ENCODE peak calls at places on chromosomes 11 and 22, in six cellular contexts. E, T, D, M, F and S are unnamed samples.
A peak's percentile ranks its signal among the peaks of the same experiment; 100 is the strongest.

GRCh38 chr11:58334708-58335107 is 24.2 kb downstream of the OR5B17 start:
- DNase-seq in E (no peak), T (peak; percentile 31), D (peak; percentile 97), M (no peak), F (no peak), S (no peak)

GRCh38 chr11:16001899-16002426 is 354.4 kb downstream of the SOX6 start:
- DNase-seq in E (peak; percentile 67), T (peak; percentile 10), D (peak; percentile 30), M (peak; percentile 62), F (peak; percentile 78), S (no peak)

GRCh38 chr11:94658386-94658785 is 91.2 kb downstream of the PIWIL4 start:
- DNase-seq in E (no peak), T (no peak), D (no peak), M (no peak), F (no peak), S (no peak)

GRCh38 chr11:118910309-118911112 is 15.2 kb downstream of the BCL9L start:
- DNase-seq in E (peak; percentile 93), T (no peak), D (peak; percentile 93), M (peak; percentile 95), F (no peak), S (no peak)

GRCh38 chr11:73542175-73542574 is 55.7 kb downstream of the FAM168A start:
- DNase-seq in E (no peak), T (no peak), D (no peak), M (no peak), F (no peak), S (no peak)

GRCh38 chr11:33891714-33892327 is at the start of gene LMO2:
- DNase-seq in E (no peak), T (no peak), D (no peak), M (no peak), F (no peak), S (no peak)

GRCh38 chr22:17920145-17920605 is 104.2 kb downstream of the MICAL3 start:
- DNase-seq in E (peak; percentile 88), T (no peak), D (no peak), M (peak; percentile 59), F (no peak), S (no peak)

GRCh38 chr22:25006354-25006753 is 53.8 kb downstream of the KIAA1671 start:
- DNase-seq in E (no peak), T (no peak), D (no peak), M (no peak), F (no peak), S (no peak)

GRCh38 chr11:6647282-6647679 is 8.3 kb downstream of the DCHS1 start:
- DNase-seq in E (peak; percentile 49), T (no peak), D (no peak), M (no peak), F (no peak), S (no peak)

GRCh38 chr11:43419460-43419859 is 60.7 kb downstream of the TTC17 start:
- DNase-seq in E (peak; percentile 68), T (peak; percentile 2), D (peak; percentile 63), M (peak; percentile 21), F (peak; percentile 35), S (peak; percentile 57)

GRCh38 chr11:14054708-14055107 is 92.2 kb downstream of the SPON1 start:
- DNase-seq in E (no peak), T (no peak), D (no peak), M (no peak), F (no peak), S (peak; percentile 43)

GRCh38 chr22:38465673-38466490 is 2.0 kb upstream of the KDELR3 start:
- DNase-seq in E (no peak), T (no peak), D (no peak), M (no peak), F (no peak), S (peak; percentile 48)

GRCh38 chr11:93330446-93330984 is at the start of gene DEUP1:
- DNase-seq in E (peak; percentile 85), T (no peak), D (peak; percentile 22), M (peak; percentile 83), F (peak; percentile 11), S (no peak)

GRCh38 chr11:287821-288327 is 1.1 kb upstream of the PGGHG start:
- DNase-seq in E (no peak), T (no peak), D (no peak), M (peak; percentile 1), F (no peak), S (no peak)

GRCh38 chr11:102500829-102501228 is 29.7 kb downstream of the MMP7 start:
- DNase-seq in E (no peak), T (no peak), D (no peak), M (no peak), F (no peak), S (no peak)

GRCh38 chr22:17780741-17781318 is 6.6 kb upstream of the BID start:
- DNase-seq in E (no peak), T (no peak), D (no peak), M (no peak), F (no peak), S (no peak)

GRCh38 chr11:73856001-73856663 is 20.5 kb downstream of the COA4 start:
- DNase-seq in E (no peak), T (no peak), D (no peak), M (no peak), F (no peak), S (no peak)

GRCh38 chr11:11979487-11980117 is 28.8 kb downstream of the DKK3 start:
- DNase-seq in E (peak; percentile 76), T (no peak), D (peak; percentile 13), M (no peak), F (no peak), S (no peak)

GRCh38 chr22:22037229-22037628 is 54.6 kb upstream of the TOP3B start:
- DNase-seq in E (no peak), T (no peak), D (no peak), M (peak; percentile 49), F (peak; percentile 87), S (peak; percentile 91)

GRCh38 chr11:34860518-34860917 is 55.7 kb downstream of the APIP start:
- DNase-seq in E (no peak), T (no peak), D (no peak), M (no peak), F (no peak), S (no peak)

GRCh38 chr11:103545551-103545950 is 436.3 kb downstream of the DYNC2H1 start:
- DNase-seq in E (no peak), T (no peak), D (no peak), M (no peak), F (no peak), S (no peak)

GRCh38 chr22:25364281-25364680 is 144.8 kb downstream of the CRYBB2 start:
- DNase-seq in E (no peak), T (no peak), D (peak; percentile 8), M (no peak), F (no peak), S (no peak)

GRCh38 chr22:21974058-21974649 is 8.4 kb downstream of the TOP3B start:
- DNase-seq in E (no peak), T (no peak), D (no peak), M (no peak), F (no peak), S (no peak)

GRCh38 chr11:28837599-28837998 is 729.4 kb downstream of the METTL15 start:
- DNase-seq in E (no peak), T (no peak), D (no peak), M (no peak), F (no peak), S (no peak)

GRCh38 chr11:129804012-129804411 is 11.6 kb upstream of the TMEM45B start:
- DNase-seq in E (no peak), T (no peak), D (no peak), M (no peak), F (no peak), S (no peak)

GRCh38 chr11:11483622-11484021 is 130.6 kb upstream of the CSNK2A3 start:
- DNase-seq in E (no peak), T (no peak), D (no peak), M (no peak), F (no peak), S (no peak)

GRCh38 chr22:35218079-35218478 is 39.2 kb upstream of the HMGXB4 start:
- DNase-seq in E (no peak), T (no peak), D (peak; percentile 5), M (no peak), F (no peak), S (no peak)

GRCh38 chr11:79488286-79488685 is 47.5 kb upstream of the TENM4 start:
- DNase-seq in E (no peak), T (no peak), D (no peak), M (no peak), F (no peak), S (no peak)

GRCh38 chr11:35735411-35735810 is 72.8 kb downstream of the TRIM44 start:
- DNase-seq in E (no peak), T (no peak), D (no peak), M (no peak), F (no peak), S (no peak)

GRCh38 chr11:33828604-33829429 is 54.5 kb upstream of the FBXO3 start:
- DNase-seq in E (peak; percentile 13), T (no peak), D (no peak), M (peak; percentile 52), F (no peak), S (no peak)

GRCh38 chr11:12900496-12900895 is 108.6 kb upstream of the RASSF10 start:
- DNase-seq in E (peak; percentile 54), T (no peak), D (peak; percentile 89), M (no peak), F (no peak), S (no peak)

DNA sequence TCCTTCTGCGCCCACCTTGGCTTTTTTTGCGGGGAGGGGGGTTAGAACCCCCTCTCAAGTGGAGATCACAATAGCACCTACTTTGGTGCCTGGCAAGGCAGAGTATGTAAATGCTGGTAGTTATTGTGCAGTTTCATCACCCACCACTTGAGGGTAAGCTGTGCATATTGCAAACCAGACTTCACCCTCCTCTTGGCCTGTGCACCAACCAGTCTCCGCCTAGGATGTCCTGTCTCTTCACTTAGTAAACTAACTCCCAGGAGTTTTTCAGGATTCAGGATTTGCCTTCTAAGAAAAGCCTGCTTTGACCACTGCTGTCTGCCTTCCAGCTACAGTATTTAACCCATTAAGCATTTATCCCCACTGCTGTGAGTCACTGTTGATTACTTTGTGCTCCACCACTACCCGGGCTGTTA is 2.0 kb upstream of the UBXN1 start:
- DNase-seq in E (peak; percentile 78), T (peak; percentile 67), D (peak; percentile 85), M (peak; percentile 51), F (peak; percentile 77), S (peak; percentile 85)
- TF ChIP-seq CTCF in E (peak; percentile 40), T (peak; percentile 66), D (peak; percentile 76), M (peak; percentile 44), F (peak; percentile 71), S (peak; percentile 85)

GRCh38 chr22:43400449-43400848 is 11.4 kb upstream of the MPPED1 start:
- DNase-seq in E (no peak), T (no peak), D (no peak), M (no peak), F (no peak), S (no peak)
- TF ChIP-seq EZH2phosphoT487 in E (no peak), T (no peak), D (no peak), M (no peak), F (no peak), S (no peak)

DNA sequence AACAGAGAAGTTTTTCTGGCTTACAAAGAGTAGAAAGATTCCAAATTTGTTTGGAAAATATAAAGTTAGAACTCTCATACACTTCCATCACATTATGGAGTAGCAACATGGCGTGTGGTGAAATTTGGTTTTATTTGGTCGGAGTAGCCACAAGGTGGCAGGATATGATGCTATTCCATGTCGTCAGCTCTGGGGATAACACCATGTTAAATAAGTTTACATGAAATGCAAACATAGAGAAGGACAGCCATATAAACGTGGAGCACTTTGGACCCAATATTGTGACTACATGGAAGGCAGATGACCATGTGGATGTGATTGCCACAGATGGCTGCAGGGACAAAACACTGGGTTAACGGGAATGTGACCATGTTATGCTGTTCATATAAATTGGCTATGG is 21.1 kb downstream of the OR5M11 start:
- DNase-seq in E (peak; percentile 14), T (no peak), D (peak; percentile 43), M (peak; percentile 24), F (no peak), S (peak; percentile 1)
- TF ChIP-seq CTCF in E (peak; percentile 18), T (no peak), D (peak; percentile 49), M (peak; percentile 61), F (peak; percentile 18), S (peak; percentile 59)

GRCh38 chr22:50015451-50016307 is 3.1 kb upstream of the IL17REL start:
- DNase-seq in E (peak; percentile 4), T (no peak), D (no peak), M (peak; percentile 0), F (no peak), S (no peak)
- TF ChIP-seq EZH2phosphoT487 in E (no peak), T (no peak), D (no peak), M (no peak), F (no peak), S (no peak)